ENCODE peak calls at places on chromosomes 4 and X, in nine cellular contexts. Q is astrocyte; E is CD4-positive, CD25-positive, alpha-beta regulatory T cell; P is heart right ventricle; O is right cardiac atrium; F is cardiac muscle cell; U is ascending aorta; H is Peyer's patch; Z is small intestine. L is an unnamed sample. For H3K9me3, the result is how much of the 10 kb centered on the place peaks cover.

GRCh38 chr4:90715242-90715641 is 588.0 kb downstream of the CCSER1 start:
- DNase-seq in H (no peak), Z (no peak), U (no peak), F (no peak), O (no peak), E (no peak), P (no peak), Q (no peak), L (no peak)

GRCh38 chrX:83469551-83469950 is 38.5 kb upstream of the POU3F4 start:
- DNase-seq in U (no peak), H (no peak), Z (peak), O (no peak), F (peak), P (no peak), Q (peak), E (no peak), L (peak)

GRCh38 chr4:6469898-6470501 is 2.4 kb downstream of the PPP2R2C start:
- DNase-seq in E (no peak), F (no peak), O (no peak), Z (no peak), Q (no peak), P (no peak), H (no peak), U (peak), L (no peak)

GRCh38 chr4:23934915-23935314 is 45.1 kb upstream of the PPARGC1A start:
- DNase-seq in E (no peak), P (peak), Q (peak), H (no peak), Z (no peak), F (no peak), O (peak), U (peak), L (no peak)

GRCh38 chr4:143617994-143618679 is 82.3 kb downstream of the FREM3 start:
- DNase-seq in E (no peak), P (no peak), Z (no peak), H (no peak), F (no peak), U (no peak), O (no peak), Q (peak), L (no peak)

GRCh38 chr4:82898322-82899243 is 2.0 kb upstream of the THAP9 start:
- DNase-seq in E (peak), F (no peak), Z (peak), Q (peak), O (peak), U (peak), P (no peak), H (no peak), L (no peak)

GRCh38 chr4:113169368-113169767 is 119.9 kb downstream of the ANK2 start:
- DNase-seq in E (no peak), O (no peak), P (no peak), Z (no peak), Q (peak), H (no peak), U (no peak), F (peak), L (no peak)

GRCh38 chr4:24921491-24921890 is 8.6 kb upstream of the CCDC149 start:
- DNase-seq in U (no peak), H (no peak), O (no peak), Z (no peak), E (no peak), F (no peak), Q (no peak), P (no peak), L (no peak)

GRCh38 chr4:182307746-182308145 is 64.5 kb downstream of the TENM3 start:
- DNase-seq in E (no peak), U (no peak), H (no peak), Z (no peak), O (no peak), Q (peak), P (no peak), F (no peak), L (no peak)

GRCh38 chr4:20253272-20253798 is 1.6 kb downstream of the SLIT2 start:
- DNase-seq in F (peak), Z (no peak), H (no peak), U (no peak), O (no peak), E (no peak), Q (no peak), P (no peak), L (no peak)

GRCh38 chrX:22577181-22577580 is 304.5 kb downstream of the CBLL2 start:
- DNase-seq in H (no peak), Z (no peak), U (no peak), P (no peak), F (no peak), E (no peak), Q (peak), O (no peak), L (no peak)

GRCh38 chrX:47420967-47421366 is 50.6 kb downstream of the ZNF157 start:
- DNase-seq in F (no peak), U (no peak), O (no peak), Z (no peak), Q (no peak), P (no peak), H (no peak), E (no peak), L (no peak)
- H3K9me3 ChIP-seq in F (under half), U (under half), O (under half), Z (under half), Q (under half), P (under half), H (under half), E (under half), L (under half)

GRCh38 chr4:175986-176385 is 51.7 kb downstream of the ZNF718 start:
- DNase-seq in O (no peak), U (no peak), F (no peak), Z (no peak), H (no peak), E (no peak), P (no peak), Q (no peak), L (no peak)
- H3K9me3 ChIP-seq in O (under half), U (half or more), F (under half), Z (under half), H (under half), E (half or more), P (half or more), Q (under half), L (under half)

GRCh38 chrX:144732588-144732987 is 514.7 kb upstream of the SPANXN1 start:
- DNase-seq in F (no peak), P (no peak), Z (no peak), O (no peak), E (no peak), Q (no peak), U (no peak), H (no peak), L (no peak)
- H3K9me3 ChIP-seq in F (under half), P (under half), Z (under half), O (under half), E (under half), Q (under half), U (under half), H (under half), L (under half)

DNA sequence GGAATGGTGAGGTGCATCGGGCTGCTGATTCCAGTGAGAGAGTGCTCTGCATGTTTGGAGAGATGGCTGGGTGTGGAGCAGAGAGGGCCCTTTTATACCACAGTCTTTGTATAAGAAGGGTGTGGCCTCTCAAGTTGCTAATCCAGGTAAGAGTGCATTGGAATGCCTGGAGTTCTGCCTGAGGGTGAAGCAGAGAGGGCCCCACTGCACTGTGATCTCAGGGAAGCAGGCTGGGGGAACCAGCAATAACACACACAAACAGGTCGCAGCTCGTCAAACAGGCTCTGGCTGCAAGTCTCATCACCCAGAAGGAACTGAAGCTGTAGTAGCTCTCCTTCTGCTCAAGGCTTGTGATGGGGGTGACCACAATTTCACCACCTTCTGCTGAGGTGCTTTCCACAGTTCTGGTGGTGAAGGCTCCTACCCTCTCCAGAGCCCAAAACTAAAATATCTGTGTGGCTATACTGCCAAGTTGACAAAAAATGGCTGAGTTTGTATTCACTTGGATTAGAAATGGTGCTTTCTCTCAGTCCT is 687.4 kb upstream of the HS3ST1 start:
- DNase-seq in F (no peak), Z (no peak), H (no peak), U (no peak), O (no peak), E (no peak), P (no peak), Q (no peak), L (no peak)
- H3K9me3 ChIP-seq in F (under half), Z (under half), H (under half), U (under half), O (under half), E (under half), P (under half), Q (under half), L (under half)

GRCh38 chr4:294732-295131 is 10.5 kb downstream of the ZNF732 start:
- DNase-seq in Z (no peak), E (no peak), O (no peak), P (no peak), U (no peak), Q (no peak), F (no peak), H (no peak), L (no peak)
- H3K9me3 ChIP-seq in Z (under half), E (under half), O (under half), P (under half), U (under half), Q (under half), F (under half), H (under half), L (under half)

DNA sequence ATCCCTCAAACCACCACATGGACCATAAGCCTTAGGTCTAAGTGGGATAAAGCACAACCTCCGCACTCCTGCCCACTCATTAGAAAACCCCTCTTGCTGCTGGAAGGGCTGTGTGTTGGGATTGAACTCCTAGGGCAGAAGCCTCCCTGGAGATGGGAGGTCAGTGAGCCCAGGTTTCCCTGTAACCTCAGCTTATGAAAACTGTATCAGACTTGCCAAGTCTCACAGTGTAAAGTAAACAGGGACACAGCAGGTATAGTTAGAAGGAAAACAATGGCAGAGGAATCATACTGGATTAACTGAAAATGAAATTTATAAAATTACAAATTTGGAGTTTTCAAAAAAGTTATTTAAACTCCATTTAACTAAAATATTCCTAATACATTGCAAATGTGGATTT is 29.9 kb downstream of the CASP6 start:
- DNase-seq in F (no peak), O (no peak), P (no peak), Z (no peak), Q (no peak), H (no peak), E (no peak), U (no peak), L (no peak)
- H3K9me3 ChIP-seq in F (under half), O (under half), P (under half), Z (under half), Q (under half), H (under half), E (under half), U (under half), L (under half)

GRCh38 chr4:116016201-116016600 is 902.8 kb upstream of the NDST4 start:
- DNase-seq in U (no peak), Q (peak), H (no peak), E (no peak), F (no peak), O (peak), Z (no peak), P (peak), L (no peak)

GRCh38 chr4:116015549-116015948 is 902.1 kb upstream of the NDST4 start:
- DNase-seq in Z (no peak), F (no peak), U (no peak), E (no peak), P (no peak), O (no peak), H (no peak), Q (no peak), L (no peak)

GRCh38 chr4:116018831-116019230 is 905.4 kb upstream of the NDST4 start:
- DNase-seq in Q (no peak), Z (no peak), F (no peak), U (no peak), E (no peak), H (no peak), P (no peak), O (no peak), L (no peak)

GRCh38 chr4:116023049-116023448 is 909.6 kb upstream of the NDST4 start:
- DNase-seq in F (no peak), Z (no peak), H (no peak), E (no peak), Q (no peak), O (no peak), P (no peak), U (no peak), L (no peak)

GRCh38 chr4:116020141-116020722 is 906.8 kb upstream of the NDST4 start:
- DNase-seq in F (no peak), U (no peak), P (no peak), E (no peak), Q (no peak), Z (no peak), O (no peak), H (no peak), L (peak)
- H3K9me3 ChIP-seq in F (under half), U (under half), P (under half), E (under half), Q (under half), Z (under half), O (under half), H (under half), L (under half)